ENCODE peak calls at places on chromosomes 3 and 15, in four cellular contexts. T is omental fat pad, X is left ventricle myocardium inferior, H is endothelial cell. I is an unnamed sample.

GRCh38 chr3:136728918-136729317 is 23.3 kb downstream of the STAG1 start:
- DNase-seq in X (no peak), T (no peak), H (no peak), I (no peak)

GRCh38 chr15:60917469-60918130 is 311.5 kb downstream of the RORA start:
- DNase-seq in T (no peak), H (no peak), X (peak), I (no peak)

GRCh38 chr3:47159820-47160219 is 4.1 kb downstream of the SETD2 start:
- DNase-seq in X (no peak), T (no peak), H (no peak), I (no peak)

GRCh38 chr3:169002689-169003088 is 660.8 kb downstream of the MECOM start:
- DNase-seq in H (no peak), X (no peak), T (no peak), I (no peak)

GRCh38 chr3:126245811-126246727 is 65.7 kb upstream of the ALDH1L1 start:
- DNase-seq in H (peak), T (no peak), X (no peak), I (peak)

GRCh38 chr3:69767571-69767970 is 28.3 kb downstream of the MITF start:
- DNase-seq in X (peak), T (no peak), H (no peak), I (no peak)

GRCh38 chr3:30628188-30628930 is 22.0 kb downstream of the TGFBR2 start:
- DNase-seq in T (no peak), H (no peak), X (no peak), I (no peak)

GRCh38 chr3:173748140-173748539 is 350.6 kb downstream of the NLGN1 start:
- DNase-seq in T (no peak), H (no peak), X (no peak), I (no peak)

GRCh38 chr3:59502806-59503205 is 453.0 kb upstream of the CFAP20DC start:
- DNase-seq in H (no peak), T (no peak), X (no peak), I (peak)

GRCh38 chr15:81292516-81293001 is 31.4 kb downstream of the STARD5 start:
- DNase-seq in T (no peak), X (no peak), H (no peak), I (peak)

GRCh38 chr3:100068758-100069345 is 45.4 kb downstream of the FILIP1L start:
- DNase-seq in H (peak), X (peak), T (peak), I (peak)

GRCh38 chr3:11335056-11335608 is 62.9 kb downstream of the ATG7 start:
- DNase-seq in X (no peak), T (no peak), H (peak), I (peak)

GRCh38 chr15:98648654-98649537 is 557 bp downstream of the IGF1R start:
- DNase-seq in T (no peak), H (peak), X (peak), I (peak)

GRCh38 chr3:72627276-72627675 is 221.0 kb downstream of the SHQ1 start:
- DNase-seq in H (no peak), T (no peak), X (no peak), I (no peak)

GRCh38 chr3:118628704-118629341 is 405.8 kb downstream of the IGSF11 start:
- DNase-seq in X (peak), T (no peak), H (peak), I (peak)

GRCh38 chr15:75143738-75144334 is 57.8 kb upstream of the C15orf39 start:
- DNase-seq in X (no peak), T (no peak), H (no peak), I (no peak)

GRCh38 chr3:72665701-72666443 is 182.4 kb downstream of the SHQ1 start:
- DNase-seq in T (peak), H (peak), X (no peak), I (peak)

GRCh38 chr3:127658234-127658633 is 14.5 kb upstream of the ABTB1 start:
- DNase-seq in T (no peak), X (no peak), H (no peak), I (no peak)

GRCh38 chr3:127954642-127955041 is 39.6 kb downstream of the KBTBD12 start:
- DNase-seq in T (no peak), X (peak), H (no peak), I (no peak)

GRCh38 chr3:29972594-29972993 is 633.8 kb upstream of the TGFBR2 start:
- DNase-seq in T (no peak), X (no peak), H (no peak), I (no peak)

GRCh38 chr15:48965972-48966371 is 2.3 kb upstream of the SHC4 start:
- DNase-seq in H (no peak), X (no peak), T (no peak), I (peak)

GRCh38 chr15:51086409-51086808 is 8.3 kb downstream of the TNFAIP8L3 start:
- DNase-seq in T (no peak), H (no peak), X (no peak), I (no peak)

GRCh38 chr3:149898771-149899170 is 71.9 kb downstream of the PFN2 start:
- DNase-seq in X (no peak), H (no peak), T (no peak), I (no peak)

GRCh38 chr3:176767385-176767784 is 429.9 kb downstream of the TBL1XR1 start:
- DNase-seq in X (no peak), T (no peak), H (no peak), I (no peak)

GRCh38 chr3:31543375-31543774 is 10.7 kb downstream of the STT3B start:
- DNase-seq in T (no peak), H (no peak), X (no peak), I (no peak)

GRCh38 chr3:13790376-13791219 is 89.3 kb downstream of the WNT7A start:
- DNase-seq in H (no peak), X (no peak), T (no peak), I (no peak)

GRCh38 chr15:90558182-90558581 is 28.5 kb downstream of the CRTC3 start:
- DNase-seq in H (no peak), X (no peak), T (no peak), I (no peak)

GRCh38 chr3:37287776-37288175 is 113.4 kb upstream of the LRRFIP2 start:
- DNase-seq in X (no peak), T (no peak), H (no peak), I (peak)

GRCh38 chr15:92670625-92671024 is 15.1 kb upstream of the FAM174B start:
- DNase-seq in H (no peak), T (no peak), X (no peak), I (no peak)

GRCh38 chr15:31974855-31975421 is 55.4 kb upstream of the CHRNA7 start:
- DNase-seq in H (peak), T (no peak), X (no peak), I (peak)

GRCh38 chr15:84833447-84833846 is 16.3 kb downstream of the ALPK3 start:
- DNase-seq in X (no peak), H (no peak), T (no peak), I (no peak)

GRCh38 chr15:48850648-48851047 is 27.3 kb upstream of the EID1 start:
- DNase-seq in H (no peak), X (no peak), T (no peak), I (no peak)

GRCh38 chr3:159824341-159824740 is 164.3 kb upstream of the IL12A start:
- DNase-seq in H (no peak), T (no peak), X (no peak), I (no peak)

GRCh38 chr3:48716982-48717746 is at the start of gene IP6K2:
- DNase-seq in H (peak), X (peak), T (peak), I (peak)

GRCh38 chr15:90483012-90483307 is 46.8 kb upstream of the CRTC3 start:
- DNase-seq in X (no peak), H (no peak), T (no peak), I (no peak)

GRCh38 chr3:101038393-101038792 is 45.2 kb upstream of the ABI3BP start:
- DNase-seq in X (no peak), T (no peak), H (no peak), I (no peak)

GRCh38 chr3:170809975-170810357 is 60.0 kb downstream of the RPL22L1 start:
- DNase-seq in X (no peak), T (no peak), H (no peak), I (no peak)

GRCh38 chr3:147412491-147412916 is 3.3 kb downstream of the ZIC1 start:
- DNase-seq in T (no peak), X (no peak), H (peak), I (no peak)

DNA sequence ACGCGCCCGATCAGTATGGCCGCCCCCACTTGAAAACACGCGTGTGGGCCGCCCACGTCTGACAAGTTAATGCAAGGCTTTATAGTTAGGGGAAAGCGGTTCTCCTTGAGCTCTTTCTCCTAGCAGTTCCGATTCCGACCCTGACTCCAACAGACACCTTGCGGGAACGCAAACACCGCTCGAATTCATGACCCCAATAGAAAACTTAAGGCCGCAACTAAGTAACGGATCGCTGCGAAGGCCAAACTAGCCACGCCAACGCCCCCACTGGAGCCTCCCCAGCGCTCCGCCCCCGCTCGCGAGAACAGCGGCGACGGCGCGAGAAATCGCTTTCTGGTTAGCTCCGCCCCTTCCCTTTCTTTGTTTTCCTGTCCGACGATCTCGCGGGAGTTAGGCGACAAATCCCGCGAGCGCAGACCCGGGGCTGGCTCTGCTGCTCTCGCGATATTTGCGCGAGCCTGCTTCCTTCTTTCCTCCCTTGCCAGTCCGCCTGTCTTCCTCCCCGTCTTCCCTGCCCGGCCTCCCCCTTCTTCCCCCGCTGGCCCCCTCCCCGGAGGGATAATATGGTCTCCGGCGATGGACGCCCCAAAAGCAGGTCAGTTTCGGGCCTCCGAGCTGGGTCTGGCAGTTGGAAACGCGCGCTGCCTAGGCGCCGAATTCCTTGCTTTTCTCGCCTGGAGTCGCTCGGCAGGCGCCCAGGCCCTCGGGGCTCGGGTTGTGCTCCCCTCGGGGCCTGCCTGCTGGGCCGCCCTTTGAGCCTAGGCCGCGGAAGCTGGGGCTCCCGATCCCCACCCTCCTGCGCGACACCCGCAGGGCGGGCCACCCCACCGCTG is at the start of gene IREB2:
- DNase-seq in T (peak), X (peak), H (peak), I (peak)
- TF ChIP-seq CTCF in T (no peak), X (no peak), H (no peak), I (no peak)

DNA sequence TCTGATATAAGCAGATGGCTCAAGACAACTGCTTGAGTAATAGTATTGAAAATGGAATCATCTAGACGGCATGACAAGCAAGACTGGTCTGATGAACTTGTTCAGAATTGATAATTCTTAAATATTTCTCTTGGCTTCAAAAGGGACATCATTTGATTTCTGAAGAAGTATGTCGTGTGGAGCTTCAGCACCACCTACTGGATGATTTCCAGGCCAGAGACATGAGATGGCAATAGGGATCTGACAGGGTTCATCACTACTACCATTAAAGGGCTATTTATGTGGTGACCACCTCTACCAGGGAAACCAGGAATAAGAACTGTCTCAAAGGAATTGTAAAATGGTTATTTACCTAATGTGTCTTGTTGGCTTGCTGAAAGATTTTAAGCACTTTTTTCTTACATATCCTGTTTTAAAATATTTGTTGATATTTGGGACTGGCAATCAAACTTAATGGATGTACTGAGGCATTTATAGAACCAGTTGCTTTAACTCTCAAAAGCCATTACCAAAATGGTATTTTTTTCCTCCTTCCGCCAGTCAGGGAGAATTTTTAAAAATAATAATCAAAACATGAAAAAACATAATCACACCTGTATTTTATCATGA is 99.5 kb upstream of the FAM98B start:
- DNase-seq in H (peak), T (peak), X (peak), I (peak)
- TF ChIP-seq CTCF in H (peak), T (no peak), X (peak), I (peak)

GRCh38 chr3:175222356-175222755 is 363.2 kb downstream of the NAALADL2 start:
- DNase-seq in X (no peak), T (no peak), H (no peak), I (no peak)
- TF ChIP-seq CTCF in X (no peak), T (no peak), H (no peak), I (no peak)

DNA sequence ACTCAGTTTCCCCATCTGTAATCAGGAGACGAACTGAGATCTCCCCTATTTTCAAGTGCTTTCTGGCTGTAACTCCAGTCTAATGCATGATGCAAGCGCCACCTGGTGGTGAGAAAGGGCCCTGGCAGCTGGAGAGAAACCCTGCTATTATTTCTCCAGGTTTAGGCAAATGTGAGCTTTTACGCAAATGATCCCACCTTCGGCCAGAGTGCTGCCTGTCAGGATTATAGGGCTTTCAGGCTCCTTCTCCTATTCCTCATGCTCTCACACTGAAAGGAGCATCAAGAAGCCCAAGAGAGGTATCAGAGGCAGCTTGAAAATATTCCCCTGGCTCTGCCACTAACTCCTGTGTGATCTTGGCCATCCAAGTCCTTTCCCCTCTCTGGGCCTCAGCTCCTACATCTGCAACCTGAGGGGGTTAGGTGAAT is 93.9 kb upstream of the RASGRF1 start:
- DNase-seq in T (peak), X (peak), H (peak), I (peak)
- TF ChIP-seq CTCF in T (peak), X (peak), H (peak), I (peak)

I was measured in activated CD8-positive, alpha-beta T cell treated with anti-CD3 and anti-CD28 coated beads for 36 hours.